ENCODE peak calls at places on chromosome 9, in five cellular contexts. V, Z, Q, T and W are unnamed samples. For H3K4me1, the result is how much of the 10 kb centered on the place peaks cover.

GRCh38 chr9:73133921-73134407 is 17.7 kb upstream of the ANXA1 start:
- DNase-seq in V (no peak), Z (no peak), Q (no peak), T (no peak), W (peak)

GRCh38 chr9:91580136-91580535 is 156.5 kb upstream of the NFIL3 start:
- DNase-seq in V (no peak), Z (peak), Q (no peak), T (no peak), W (no peak)

GRCh38 chr9:38060688-38061087 is 8.3 kb downstream of the SHB start:
- DNase-seq in V (no peak), Z (no peak), Q (no peak), T (no peak), W (no peak)

GRCh38 chr9:1453636-1454035 is 403.5 kb downstream of the DMRT2 start:
- DNase-seq in V (no peak), Z (no peak), Q (no peak), T (no peak), W (no peak)

GRCh38 chr9:133957328-133957727 is 34.8 kb downstream of the VAV2 start:
- DNase-seq in V (peak), Z (peak), Q (peak), T (no peak), W (peak)

GRCh38 chr9:135766707-135767106 is 64.7 kb downstream of the KCNT1 start:
- DNase-seq in V (no peak), Z (no peak), Q (no peak), T (no peak), W (no peak)

GRCh38 chr9:2857564-2858198 is 13.8 kb upstream of the PUM3 start:
- DNase-seq in V (peak), Z (peak), Q (no peak), T (peak), W (peak)

GRCh38 chr9:26811106-26811505 is 81.5 kb downstream of the CAAP1 start:
- DNase-seq in V (no peak), Z (no peak), Q (no peak), T (no peak), W (no peak)

GRCh38 chr9:105054488-105054887 is 126.5 kb upstream of the ABCA1 start:
- DNase-seq in V (no peak), Z (no peak), Q (no peak), T (no peak), W (peak)

GRCh38 chr9:14351206-14351605 is 37.3 kb upstream of the NFIB start:
- DNase-seq in V (no peak), Z (no peak), Q (peak), T (no peak), W (no peak)

GRCh38 chr9:127091526-127091925 is 30.9 kb downstream of the ANGPTL2 start:
- DNase-seq in V (no peak), Z (peak), Q (no peak), T (no peak), W (no peak)

GRCh38 chr9:77210116-77210515 is 32.8 kb downstream of the VPS13A start:
- DNase-seq in V (no peak), Z (peak), Q (no peak), T (no peak), W (no peak)

GRCh38 chr9:88993871-88994819 is 2.9 kb downstream of the S1PR3 start:
- DNase-seq in V (no peak), Z (peak), Q (no peak), T (no peak), W (no peak)

GRCh38 chr9:88996046-88997005 is 5.1 kb downstream of the S1PR3 start:
- DNase-seq in V (no peak), Z (no peak), Q (no peak), T (no peak), W (no peak)

GRCh38 chr9:88994820-88995180 is 3.5 kb downstream of the S1PR3 start:
- DNase-seq in V (no peak), Z (no peak), Q (no peak), T (no peak), W (no peak)

GRCh38 chr9:88995205-88995604 is 3.9 kb downstream of the S1PR3 start:
- DNase-seq in V (no peak), Z (no peak), Q (no peak), T (no peak), W (no peak)

DNA sequence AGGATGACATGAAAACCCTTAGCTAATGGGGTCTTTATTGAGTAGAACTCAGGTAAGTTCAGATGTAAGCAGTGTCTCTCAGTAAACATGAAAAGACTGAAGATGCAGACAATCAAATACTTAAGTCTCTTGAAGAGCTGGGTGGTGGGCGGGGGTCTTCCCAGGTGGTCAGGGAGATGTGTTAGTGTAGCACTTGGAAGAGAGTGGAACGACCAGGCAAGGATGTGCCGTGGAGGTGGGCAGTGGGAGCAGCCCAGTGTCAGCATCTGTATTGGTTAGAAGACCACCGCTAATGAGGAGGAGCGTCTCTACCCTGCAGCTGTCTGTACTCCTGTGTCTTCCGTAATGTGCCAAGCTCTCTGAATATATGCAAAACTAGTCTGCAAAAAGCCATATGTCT is 4.4 kb downstream of the S1PR3 start:
- DNase-seq in V (no peak), Z (no peak), Q (no peak), T (no peak), W (no peak)
- H3K4me1 ChIP-seq in V (under half), Z (under half), Q (under half), T (under half), W (under half)

DNA sequence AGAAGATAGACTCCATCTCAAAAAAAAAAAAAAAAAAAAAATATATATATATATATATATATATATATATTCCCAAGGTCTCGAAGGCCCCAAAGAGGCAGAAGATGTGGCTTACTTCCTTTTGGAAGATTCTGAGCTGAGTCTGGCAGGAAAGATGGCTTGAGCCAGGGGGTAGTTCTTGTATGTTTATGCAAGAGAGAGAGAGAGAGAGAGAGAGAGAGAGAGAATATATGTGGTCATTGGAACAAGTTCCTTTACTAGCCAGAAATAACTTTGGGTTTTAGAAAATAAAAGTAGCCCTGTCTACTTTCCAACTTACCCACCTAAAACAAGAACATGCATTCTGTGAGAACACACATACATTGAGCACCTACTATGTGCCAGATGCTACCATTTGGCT is 17.6 kb downstream of the NCS1 start:
- DNase-seq in V (no peak), Z (no peak), Q (no peak), T (no peak), W (no peak)
- H3K4me1 ChIP-seq in V (under half), Z (under half), Q (under half), T (under half), W (under half)

GRCh38 chr9:137676998-137677397 is 58.2 kb downstream of the EHMT1 start:
- DNase-seq in V (no peak), Z (no peak), Q (no peak), T (no peak), W (peak)
- H3K4me1 ChIP-seq in V (under half), Z (under half), Q (under half), T (under half), W (under half)

GRCh38 chr9:131404581-131404980 is 10.7 kb downstream of the PRRC2B start:
- DNase-seq in V (no peak), Z (no peak), Q (no peak), T (no peak), W (no peak)
- H3K4me1 ChIP-seq in V (half or more), Z (under half), Q (half or more), T (half or more), W (half or more)

DNA sequence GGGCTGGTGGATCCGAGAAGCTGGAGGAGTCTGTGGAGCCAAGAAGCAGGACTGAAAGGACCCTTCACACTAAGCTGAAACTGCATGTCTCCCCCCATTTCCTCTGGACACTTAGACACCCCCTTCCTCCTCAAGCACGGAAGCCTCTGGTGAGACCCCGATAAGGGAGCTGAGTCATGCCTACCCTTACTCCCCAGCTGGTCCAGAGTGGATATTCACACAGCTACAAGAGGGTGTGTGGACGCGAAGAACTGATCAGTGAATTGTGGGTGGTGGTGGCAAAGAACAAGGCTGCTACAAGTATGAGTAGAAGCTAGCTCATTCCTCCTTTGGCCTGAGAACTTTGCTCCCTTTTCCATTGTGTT is 4.3 kb downstream of the TLN1 start:
- DNase-seq in V (no peak), Z (no peak), Q (no peak), T (no peak), W (no peak)
- H3K4me1 ChIP-seq in V (under half), Z (under half), Q (under half), T (half or more), W (under half)